ENCODE peak calls at places on chromosomes 4 and X, in five cellular contexts. D is stomach, V is spleen, O is colonic mucosa, G is transverse colon. Z is an unnamed sample.

GRCh38 chrX:111568356-111568755 is 56.9 kb downstream of the SERTM2 start:
- DNase-seq in V (no peak), G (no peak), O (no peak), D (no peak), Z (no peak)

GRCh38 chrX:545488-545887 is 85.1 kb upstream of the SHOX start:
- DNase-seq in V (no peak), D (no peak), O (no peak), G (no peak), Z (no peak)

GRCh38 chr4:118124977-118125376 is 90.7 kb downstream of the NDST3 start:
- DNase-seq in V (no peak), O (no peak), D (no peak), G (no peak), Z (no peak)

GRCh38 chr4:178814908-178815307 is 1372.7 kb upstream of the AGA start:
- DNase-seq in G (no peak), O (no peak), V (no peak), D (no peak), Z (no peak)

GRCh38 chr4:108053281-108053701 is 63.6 kb downstream of the HADH start:
- DNase-seq in D (no peak), O (no peak), V (no peak), G (no peak), Z (no peak)

GRCh38 chr4:1008840-1009646 is 2.4 kb upstream of the FGFRL1 start:
- DNase-seq in D (peak; percentile 49), O (peak; percentile 48), G (peak; percentile 53), V (peak; percentile 93), Z (peak; percentile 49)

GRCh38 chr4:152202415-152202814 is 333.5 kb downstream of the FBXW7 start:
- DNase-seq in V (no peak), D (no peak), O (no peak), G (no peak), Z (no peak)

GRCh38 chr4:130026185-130026584 is 930.2 kb downstream of the C4orf33 start:
- DNase-seq in V (no peak), G (no peak), D (no peak), O (no peak), Z (no peak)

GRCh38 chrX:111100191-111100590 is 4.2 kb downstream of the PAK3 start:
- DNase-seq in G (peak; percentile 10), O (peak; percentile 27), D (no peak), V (peak; percentile 74), Z (no peak)

GRCh38 chrX:107146670-107147069 is 28.0 kb upstream of the RBM41 start:
- DNase-seq in O (no peak), D (no peak), G (no peak), V (no peak), Z (no peak)

GRCh38 chrX:46860536-46860935 is 23.7 kb downstream of the RP2 start:
- DNase-seq in D (no peak), G (no peak), V (no peak), O (no peak), Z (no peak)

GRCh38 chr4:13529130-13529919 is 15.0 kb downstream of the NKX3-2 start:
- DNase-seq in V (no peak), O (no peak), D (no peak), G (no peak), Z (no peak)

GRCh38 chr4:68719075-68719473 is 48.6 kb upstream of the UGT2B15 start:
- DNase-seq in G (no peak), D (no peak), O (no peak), V (no peak), Z (no peak)

GRCh38 chr4:123599061-123599919 is 202.7 kb downstream of the SPRY1 start:
- DNase-seq in G (no peak), V (no peak), D (no peak), O (peak; percentile 32), Z (no peak)

GRCh38 chr4:101853691-101854090 is 63.2 kb downstream of the BANK1 start:
- DNase-seq in G (no peak), V (no peak), D (no peak), O (no peak), Z (no peak)

GRCh38 chr4:56314207-56314915 is 72.9 kb downstream of the AASDH start:
- DNase-seq in G (no peak), V (no peak), O (no peak), D (no peak), Z (no peak)

GRCh38 chr4:156677136-156677535 is 294.5 kb downstream of the PDGFC start:
- DNase-seq in O (peak; percentile 28), G (peak; percentile 14), D (no peak), V (no peak), Z (peak; percentile 1)

GRCh38 chr4:47531241-47531953 is 46.3 kb downstream of the ATP10D start:
- DNase-seq in G (peak; percentile 41), D (peak; percentile 29), O (peak; percentile 34), V (peak; percentile 79), Z (peak; percentile 18)

GRCh38 chrX:120823554-120823953 is 52.1 kb downstream of the CT47B1 start:
- DNase-seq in V (no peak), D (no peak), O (no peak), G (no peak), Z (no peak)

GRCh38 chrX:114097411-114097810 is 486.5 kb upstream of the HTR2C start:
- DNase-seq in G (no peak), O (no peak), D (no peak), V (no peak), Z (no peak)

GRCh38 chrX:119502727-119503483 is 34.7 kb downstream of the SLC25A5 start:
- DNase-seq in V (no peak), G (peak; percentile 85), D (peak; percentile 71), O (peak; percentile 83), Z (peak; percentile 89)

GRCh38 chr4:150242820-150243458 is 164.7 kb downstream of the DCLK2 start:
- DNase-seq in O (no peak), D (no peak), G (no peak), V (no peak), Z (peak; percentile 26)

GRCh38 chrX:64850371-64851082 is 125.7 kb downstream of the ZC4H2 start:
- DNase-seq in V (peak; percentile 62), G (no peak), D (no peak), O (no peak), Z (no peak)

GRCh38 chr4:146029939-146030710 is 91.5 kb upstream of the ZNF827 start:
- DNase-seq in D (peak; percentile 35), V (no peak), G (peak; percentile 72), O (peak; percentile 79), Z (no peak)

GRCh38 chr4:87073570-87074470 is 139.0 kb downstream of the AFF1 start:
- DNase-seq in G (peak; percentile 60), D (no peak), V (peak; percentile 89), O (peak; percentile 59), Z (peak; percentile 44)

DNA sequence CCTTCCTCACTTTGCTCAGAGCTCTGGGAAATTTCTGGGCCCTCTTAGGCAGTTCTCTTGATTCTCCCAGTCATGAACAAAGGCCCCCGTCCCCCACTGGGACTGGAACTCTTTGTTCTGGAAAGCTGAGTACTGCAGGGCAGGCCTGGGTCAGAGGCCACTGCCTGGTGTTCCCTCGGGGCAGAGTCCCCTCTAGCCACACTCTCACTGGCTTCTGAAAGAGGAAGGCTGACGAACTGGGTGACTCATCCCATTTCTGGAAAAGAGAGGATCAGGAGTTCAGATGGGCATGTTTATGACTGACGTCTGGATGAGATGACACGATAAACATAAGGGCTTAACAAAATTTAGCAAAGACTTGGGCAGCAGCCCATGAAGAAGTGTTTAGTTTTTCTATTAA is 47.7 kb downstream of the DDX3X start:
- DNase-seq in G (peak; percentile 66), O (peak; percentile 62), D (peak; percentile 39), V (no peak), Z (no peak)
- H3K27ac ChIP-seq in G (peak overlapping the region; percentile 29), O (peak overlapping the region; percentile 76), D (no peak overlapping the region), V (no peak overlapping the region), Z (no peak overlapping the region)

GRCh38 chr4:112747035-112747434 is 110.1 kb downstream of the LARP7 start:
- DNase-seq in G (no peak), D (no peak), O (no peak), V (no peak), Z (no peak)
- H3K4me3 ChIP-seq in G (no peak overlapping the region), D (no peak overlapping the region), O (no peak overlapping the region), V (no peak overlapping the region), Z (no peak overlapping the region)

GRCh38 chr4:133151301-133151680 is 2.2 kb downstream of the PCDH10 start:
- DNase-seq in D (no peak), O (no peak), G (no peak), V (no peak), Z (no peak)

GRCh38 chr4:133150643-133151300 is 1.7 kb downstream of the PCDH10 start:
- DNase-seq in D (no peak), G (no peak), V (no peak), O (no peak), Z (peak; percentile 13)

GRCh38 chr4:133149364-133149695 is 236 bp downstream of the PCDH10 start:
- DNase-seq in O (no peak), D (no peak), G (no peak), V (no peak), Z (no peak)

GRCh38 chr4:133148690-133149363 is at the start of gene PCDH10:
- DNase-seq in D (peak; percentile 65), O (peak; percentile 73), V (peak; percentile 80), G (peak; percentile 73), Z (peak; percentile 90)

GRCh38 chr4:133149932-133150642 is 993 bp downstream of the PCDH10 start:
- DNase-seq in D (no peak), O (no peak), V (no peak), G (no peak), Z (no peak)
- H3K9me3 ChIP-seq in D (no peaks in the 10 kb centered on the region), O (no peaks in the 10 kb centered on the region), V (no peaks in the 10 kb centered on the region), G (no peaks in the 10 kb centered on the region), Z (no peaks in the 10 kb centered on the region)

DNA sequence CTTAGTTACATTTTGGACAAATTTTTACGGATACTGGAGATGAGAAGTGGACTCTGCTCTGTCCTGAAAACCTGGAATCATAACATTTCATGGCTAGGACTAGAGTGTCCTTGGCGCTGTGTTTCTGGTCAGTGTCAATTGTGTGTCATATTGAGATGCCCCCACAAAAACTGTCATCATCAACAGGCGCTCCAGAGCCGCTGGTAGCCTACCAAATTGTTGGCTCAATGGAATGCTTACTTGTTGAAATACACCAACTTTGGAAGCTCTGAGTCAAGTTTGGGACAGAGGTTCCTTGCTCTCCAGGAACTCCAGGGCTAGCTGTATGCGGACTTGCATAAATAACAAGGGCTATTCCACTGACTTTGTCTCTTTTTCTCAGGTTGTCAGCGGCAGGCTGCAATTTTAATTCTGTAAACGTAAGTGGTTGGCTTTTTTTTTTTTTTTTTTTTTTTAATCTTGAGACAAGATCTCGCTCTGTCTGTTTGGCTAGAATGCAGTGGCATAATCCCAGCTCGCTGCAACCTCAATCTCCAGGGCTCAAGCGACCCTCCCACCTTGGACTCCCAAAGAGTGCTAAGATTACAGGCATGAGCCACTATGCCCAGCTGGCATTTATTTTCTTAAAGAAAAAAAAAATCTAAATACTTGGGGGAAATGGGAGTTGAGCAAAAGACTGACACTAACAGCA is 860 bp upstream of the HPGD start:
- DNase-seq in O (peak; percentile 27), V (no peak), G (peak; percentile 12), D (no peak), Z (no peak)
- H3K27ac ChIP-seq in O (peak overlapping the region; percentile 88), V (peak overlapping the region; percentile 50), G (peak overlapping the region; percentile 86), D (peak overlapping the region; percentile 85), Z (no peak overlapping the region)

GRCh38 chr4:3871181-3871852 is 105.1 kb downstream of the ADRA2C start:
- DNase-seq in V (peak; percentile 83), O (no peak), D (no peak), G (no peak), Z (peak; percentile 45)
- H3K4me3 ChIP-seq in V (peak overlapping the region; percentile 25), O (no peak overlapping the region), D (no peak overlapping the region), G (no peak overlapping the region), Z (no peak overlapping the region)

GRCh38 chrX:149302705-149303104 is 202.4 kb downstream of the IDS start:
- DNase-seq in D (no peak), V (no peak), O (no peak), G (no peak), Z (no peak)
- H3K9me3 ChIP-seq in D (no peaks in the 10 kb centered on the region), V (no peaks in the 10 kb centered on the region), O (no peaks in the 10 kb centered on the region), G (no peaks in the 10 kb centered on the region), Z (no peaks in the 10 kb centered on the region)